ENCODE peak calls at places on chromosomes 3 and 15, in eight cellular contexts. One of them, this sample, is unnamed.
A peak's percentile ranks its signal among the peaks of the same experiment; 100 is the strongest.

GRCh38 chr3:142270407-142270806 is 45.0 kb upstream of the GK5 start:
- DNase-seq in uterus: no peak
- DNase-seq in AG08395: no peak
- DNase-seq in amniotic stem cell: no peak
- DNase-seq in kidney tubule cell: no peak
- DNase-seq in NCI-H1092 treated with DMSO at 0.1 percent for 48 hours: no peak
- DNase-seq in tibial nerve: no peak
- DNase-seq in colonic mucosa: no peak
- DNase-seq in this sample: no peak

GRCh38 chr3:97970929-97971460 is 1.2 kb downstream of the RIOX2 start:
- DNase-seq in kidney tubule cell: no peak
- DNase-seq in AG08395: no peak
- DNase-seq in uterus: no peak
- DNase-seq in NCI-H1092 treated with DMSO at 0.1 percent for 48 hours: no peak
- DNase-seq in colonic mucosa: no peak
- DNase-seq in tibial nerve: no peak
- DNase-seq in amniotic stem cell: no peak
- DNase-seq in this sample: no peak

GRCh38 chr3:188950832-188951489 is 220.8 kb upstream of the TPRG1 start:
- DNase-seq in amniotic stem cell: peak; percentile 83
- DNase-seq in tibial nerve: peak; percentile 60
- DNase-seq in AG08395: peak; percentile 84
- DNase-seq in uterus: peak; percentile 74
- DNase-seq in kidney tubule cell: peak; percentile 89
- DNase-seq in NCI-H1092 treated with DMSO at 0.1 percent for 48 hours: no peak
- DNase-seq in colonic mucosa: peak; percentile 67
- DNase-seq in this sample: peak; percentile 88

GRCh38 chr15:47119349-47119748 is 598.0 kb upstream of the SEMA6D start:
- DNase-seq in kidney tubule cell: no peak
- DNase-seq in colonic mucosa: no peak
- DNase-seq in uterus: no peak
- DNase-seq in amniotic stem cell: no peak
- DNase-seq in NCI-H1092 treated with DMSO at 0.1 percent for 48 hours: no peak
- DNase-seq in AG08395: no peak
- DNase-seq in tibial nerve: no peak
- DNase-seq in this sample: no peak

GRCh38 chr3:66468016-66468735 is 32.6 kb downstream of the LRIG1 start:
- DNase-seq in amniotic stem cell: no peak
- DNase-seq in AG08395: peak; percentile 55
- DNase-seq in tibial nerve: no peak
- DNase-seq in colonic mucosa: no peak
- DNase-seq in uterus: no peak
- DNase-seq in NCI-H1092 treated with DMSO at 0.1 percent for 48 hours: no peak
- DNase-seq in kidney tubule cell: peak; percentile 23
- DNase-seq in this sample: peak; percentile 34

GRCh38 chr3:65545429-65545828 is 493.3 kb downstream of the MAGI1 start:
- DNase-seq in colonic mucosa: no peak
- DNase-seq in amniotic stem cell: no peak
- DNase-seq in kidney tubule cell: peak; percentile 31
- DNase-seq in uterus: no peak
- DNase-seq in AG08395: peak; percentile 43
- DNase-seq in NCI-H1092 treated with DMSO at 0.1 percent for 48 hours: no peak
- DNase-seq in tibial nerve: no peak
- DNase-seq in this sample: peak; percentile 22

GRCh38 chr3:98612587-98612986 is 19.2 kb upstream of the CPOX start:
- DNase-seq in colonic mucosa: no peak
- DNase-seq in kidney tubule cell: no peak
- DNase-seq in uterus: no peak
- DNase-seq in amniotic stem cell: no peak
- DNase-seq in AG08395: no peak
- DNase-seq in NCI-H1092 treated with DMSO at 0.1 percent for 48 hours: no peak
- DNase-seq in tibial nerve: no peak
- DNase-seq in this sample: no peak

GRCh38 chr3:58161435-58162398 is 49.1 kb downstream of the DNASE1L3 start:
- DNase-seq in tibial nerve: peak; percentile 51
- DNase-seq in amniotic stem cell: peak; percentile 58
- DNase-seq in AG08395: peak; percentile 92
- DNase-seq in NCI-H1092 treated with DMSO at 0.1 percent for 48 hours: no peak
- DNase-seq in colonic mucosa: peak; percentile 69
- DNase-seq in kidney tubule cell: peak; percentile 97
- DNase-seq in uterus: peak; percentile 79
- DNase-seq in this sample: peak; percentile 86

GRCh38 chr15:29774900-29775299 is 47.4 kb downstream of the TJP1 start:
- DNase-seq in amniotic stem cell: no peak
- DNase-seq in NCI-H1092 treated with DMSO at 0.1 percent for 48 hours: no peak
- DNase-seq in uterus: no peak
- DNase-seq in kidney tubule cell: peak; percentile 79
- DNase-seq in colonic mucosa: no peak
- DNase-seq in AG08395: peak; percentile 6
- DNase-seq in tibial nerve: no peak
- DNase-seq in this sample: no peak

GRCh38 chr3:172647823-172648222 is 63.0 kb downstream of the NCEH1 start:
- DNase-seq in AG08395: no peak
- DNase-seq in colonic mucosa: no peak
- DNase-seq in uterus: no peak
- DNase-seq in amniotic stem cell: no peak
- DNase-seq in NCI-H1092 treated with DMSO at 0.1 percent for 48 hours: peak; percentile 87
- DNase-seq in tibial nerve: no peak
- DNase-seq in kidney tubule cell: peak; percentile 54
- DNase-seq in this sample: no peak

GRCh38 chr3:176159796-176160195 is 1037.5 kb downstream of the TBL1XR1 start:
- DNase-seq in uterus: no peak
- DNase-seq in colonic mucosa: no peak
- DNase-seq in AG08395: no peak
- DNase-seq in tibial nerve: no peak
- DNase-seq in kidney tubule cell: peak; percentile 57
- DNase-seq in NCI-H1092 treated with DMSO at 0.1 percent for 48 hours: no peak
- DNase-seq in amniotic stem cell: no peak
- DNase-seq in this sample: no peak

GRCh38 chr15:48928877-48929538 is 34.7 kb downstream of the SHC4 start:
- DNase-seq in kidney tubule cell: peak; percentile 74
- DNase-seq in amniotic stem cell: no peak
- DNase-seq in uterus: no peak
- DNase-seq in AG08395: no peak
- DNase-seq in NCI-H1092 treated with DMSO at 0.1 percent for 48 hours: no peak
- DNase-seq in tibial nerve: no peak
- DNase-seq in colonic mucosa: no peak
- DNase-seq in this sample: no peak

GRCh38 chr3:195043612-195044144 is 227.3 kb downstream of the XXYLT1 start:
- DNase-seq in amniotic stem cell: no peak
- DNase-seq in kidney tubule cell: no peak
- DNase-seq in uterus: peak; percentile 2
- DNase-seq in AG08395: no peak
- DNase-seq in tibial nerve: no peak
- DNase-seq in NCI-H1092 treated with DMSO at 0.1 percent for 48 hours: no peak
- DNase-seq in colonic mucosa: no peak
- DNase-seq in this sample: no peak

GRCh38 chr3:43691120-43692002 is 623 bp downstream of the ABHD5 start:
- DNase-seq in uterus: peak; percentile 56
- DNase-seq in AG08395: peak; percentile 19
- DNase-seq in kidney tubule cell: peak; percentile 85
- DNase-seq in amniotic stem cell: no peak
- DNase-seq in NCI-H1092 treated with DMSO at 0.1 percent for 48 hours: peak; percentile 10
- DNase-seq in colonic mucosa: peak; percentile 87
- DNase-seq in tibial nerve: peak; percentile 14
- DNase-seq in this sample: no peak

GRCh38 chr3:7536510-7536909 is 675.6 kb downstream of the GRM7 start:
- DNase-seq in tibial nerve: no peak
- DNase-seq in uterus: no peak
- DNase-seq in NCI-H1092 treated with DMSO at 0.1 percent for 48 hours: no peak
- DNase-seq in amniotic stem cell: no peak
- DNase-seq in colonic mucosa: no peak
- DNase-seq in AG08395: no peak
- DNase-seq in kidney tubule cell: peak; percentile 25
- DNase-seq in this sample: no peak

GRCh38 chr3:134374791-134375541 is 719 bp upstream of the AMOTL2 start:
- DNase-seq in uterus: peak; percentile 60
- DNase-seq in tibial nerve: no peak
- DNase-seq in amniotic stem cell: no peak
- DNase-seq in kidney tubule cell: peak; percentile 83
- DNase-seq in NCI-H1092 treated with DMSO at 0.1 percent for 48 hours: peak; percentile 79
- DNase-seq in colonic mucosa: peak; percentile 81
- DNase-seq in AG08395: peak; percentile 64
- DNase-seq in this sample: peak; percentile 69

GRCh38 chr3:66410976-66411375 is 89.8 kb downstream of the LRIG1 start:
- DNase-seq in AG08395: no peak
- DNase-seq in kidney tubule cell: no peak
- DNase-seq in NCI-H1092 treated with DMSO at 0.1 percent for 48 hours: no peak
- DNase-seq in tibial nerve: no peak
- DNase-seq in amniotic stem cell: no peak
- DNase-seq in colonic mucosa: no peak
- DNase-seq in uterus: no peak
- DNase-seq in this sample: no peak

GRCh38 chr15:58066042-58066867 is 744 bp upstream of the ALDH1A2 start:
- DNase-seq in colonic mucosa: peak; percentile 65
- DNase-seq in amniotic stem cell: peak; percentile 52
- DNase-seq in kidney tubule cell: peak; percentile 64
- DNase-seq in tibial nerve: peak; percentile 25
- DNase-seq in AG08395: peak; percentile 68
- DNase-seq in NCI-H1092 treated with DMSO at 0.1 percent for 48 hours: no peak
- DNase-seq in uterus: peak; percentile 84
- DNase-seq in this sample: peak; percentile 81

GRCh38 chr3:50271314-50272072 is 2.5 kb downstream of the SEMA3B start:
- DNase-seq in colonic mucosa: no peak
- DNase-seq in NCI-H1092 treated with DMSO at 0.1 percent for 48 hours: no peak
- DNase-seq in AG08395: no peak
- DNase-seq in amniotic stem cell: no peak
- DNase-seq in uterus: no peak
- DNase-seq in tibial nerve: no peak
- DNase-seq in kidney tubule cell: no peak
- DNase-seq in this sample: no peak

GRCh38 chr15:85622432-85622831 is 172.3 kb downstream of the KLHL25 start:
- DNase-seq in NCI-H1092 treated with DMSO at 0.1 percent for 48 hours: no peak
- DNase-seq in uterus: no peak
- DNase-seq in tibial nerve: no peak
- DNase-seq in amniotic stem cell: no peak
- DNase-seq in AG08395: peak; percentile 10
- DNase-seq in colonic mucosa: no peak
- DNase-seq in kidney tubule cell: no peak
- DNase-seq in this sample: peak; percentile 12

GRCh38 chr3:56595956-56596355 is 39.0 kb downstream of the CCDC66 start:
- DNase-seq in tibial nerve: no peak
- DNase-seq in kidney tubule cell: no peak
- DNase-seq in AG08395: no peak
- DNase-seq in NCI-H1092 treated with DMSO at 0.1 percent for 48 hours: no peak
- DNase-seq in colonic mucosa: no peak
- DNase-seq in amniotic stem cell: no peak
- DNase-seq in uterus: no peak
- DNase-seq in this sample: no peak

GRCh38 chr3:60086811-60087210 is 1037.0 kb upstream of the CFAP20DC start:
- DNase-seq in NCI-H1092 treated with DMSO at 0.1 percent for 48 hours: no peak
- DNase-seq in uterus: no peak
- DNase-seq in AG08395: peak; percentile 32
- DNase-seq in colonic mucosa: no peak
- DNase-seq in amniotic stem cell: no peak
- DNase-seq in tibial nerve: no peak
- DNase-seq in kidney tubule cell: peak; percentile 47
- DNase-seq in this sample: peak; percentile 48

GRCh38 chr15:36331531-36332275 is 247.7 kb upstream of the CDIN1 start:
- DNase-seq in amniotic stem cell: no peak
- DNase-seq in kidney tubule cell: no peak
- DNase-seq in tibial nerve: no peak
- DNase-seq in colonic mucosa: no peak
- DNase-seq in uterus: no peak
- DNase-seq in AG08395: no peak
- DNase-seq in NCI-H1092 treated with DMSO at 0.1 percent for 48 hours: no peak
- DNase-seq in this sample: peak; percentile 15

GRCh38 chr3:27544372-27544865 is 60.2 kb upstream of the SLC4A7 start:
- DNase-seq in kidney tubule cell: peak; percentile 54
- DNase-seq in colonic mucosa: no peak
- DNase-seq in NCI-H1092 treated with DMSO at 0.1 percent for 48 hours: no peak
- DNase-seq in tibial nerve: no peak
- DNase-seq in AG08395: peak; percentile 33
- DNase-seq in amniotic stem cell: no peak
- DNase-seq in uterus: no peak
- DNase-seq in this sample: peak; percentile 31

GRCh38 chr3:179179979-179180758 is 32.0 kb downstream of the PIK3CA start:
- DNase-seq in colonic mucosa: no peak
- DNase-seq in amniotic stem cell: no peak
- DNase-seq in uterus: no peak
- DNase-seq in AG08395: no peak
- DNase-seq in tibial nerve: no peak
- DNase-seq in NCI-H1092 treated with DMSO at 0.1 percent for 48 hours: no peak
- DNase-seq in kidney tubule cell: peak; percentile 9
- DNase-seq in this sample: peak; percentile 8

GRCh38 chr3:140265269-140265668 is 330.3 kb downstream of the CLSTN2 start:
- DNase-seq in amniotic stem cell: no peak
- DNase-seq in kidney tubule cell: no peak
- DNase-seq in colonic mucosa: no peak
- DNase-seq in NCI-H1092 treated with DMSO at 0.1 percent for 48 hours: no peak
- DNase-seq in tibial nerve: no peak
- DNase-seq in AG08395: no peak
- DNase-seq in uterus: no peak
- DNase-seq in this sample: no peak

GRCh38 chr3:4425707-4426106 is 41.4 kb downstream of the SUMF1 start:
- DNase-seq in kidney tubule cell: peak; percentile 9
- DNase-seq in NCI-H1092 treated with DMSO at 0.1 percent for 48 hours: no peak
- DNase-seq in amniotic stem cell: no peak
- DNase-seq in uterus: no peak
- DNase-seq in tibial nerve: no peak
- DNase-seq in AG08395: no peak
- DNase-seq in colonic mucosa: no peak
- DNase-seq in this sample: no peak

This sample was measured in AG20443.